ENCODE peak calls at places on chromosomes 6 and 20, in five cellular contexts. C, L, O, I and J are unnamed samples.
A peak's percentile ranks its signal among the peaks of the same experiment; 100 is the strongest.

GRCh38 chr6:117600008-117600743 is 2.1 kb downstream of the GOPC start:
- DNase-seq in C (no peak), L (no peak), O (no peak), I (no peak), J (no peak)

GRCh38 chr20:37777556-37777955 is 83.7 kb downstream of the CTNNBL1 start:
- DNase-seq in C (no peak), L (no peak), O (no peak), I (no peak), J (no peak)

GRCh38 chr20:5973172-5973571 is 22.7 kb downstream of the MCM8 start:
- DNase-seq in C (no peak), L (no peak), O (no peak), I (peak; percentile 27), J (peak; percentile 93)

GRCh38 chr6:3804981-3805380 is 44.2 kb upstream of the FAM50B start:
- DNase-seq in C (no peak), L (no peak), O (no peak), I (no peak), J (no peak)

GRCh38 chr6:5184878-5185277 is 75.9 kb downstream of the LYRM4 start:
- DNase-seq in C (no peak), L (no peak), O (no peak), I (no peak), J (no peak)

GRCh38 chr6:44386364-44386928 is 1.1 kb upstream of the CDC5L start:
- DNase-seq in C (no peak), L (no peak), O (no peak), I (no peak), J (no peak)

GRCh38 chr6:74632196-74632595 is 573.7 kb downstream of the COL12A1 start:
- DNase-seq in C (no peak), L (no peak), O (no peak), I (no peak), J (no peak)

GRCh38 chr6:108914235-108915022 is 66.2 kb downstream of the ARMC2 start:
- DNase-seq in C (no peak), L (no peak), O (no peak), I (no peak), J (no peak)

GRCh38 chr6:11036977-11037430 is 7.1 kb downstream of the ELOVL2 start:
- DNase-seq in C (no peak), L (no peak), O (no peak), I (no peak), J (no peak)

GRCh38 chr6:145506554-145506953 is 228.8 kb downstream of the EPM2A start:
- DNase-seq in C (no peak), L (no peak), O (no peak), I (no peak), J (no peak)

GRCh38 chr6:134590449-134590848 is 272.5 kb upstream of the SGK1 start:
- DNase-seq in C (peak; percentile 50), L (no peak), O (no peak), I (peak; percentile 57), J (no peak)

GRCh38 chr20:34403908-34404307 is 40.8 kb downstream of the ITCH start:
- DNase-seq in C (no peak), L (no peak), O (no peak), I (no peak), J (no peak)

GRCh38 chr20:37387519-37388269 is 41.8 kb downstream of the SRC start:
- DNase-seq in C (no peak), L (no peak), O (no peak), I (no peak), J (no peak)

GRCh38 chr20:50911030-50911429 is 20.2 kb downstream of the ADNP start:
- DNase-seq in C (peak; percentile 75), L (no peak), O (no peak), I (no peak), J (no peak)

GRCh38 chr6:19857139-19857538 is 20.0 kb downstream of the ID4 start:
- DNase-seq in C (no peak), L (no peak), O (no peak), I (no peak), J (no peak)

GRCh38 chr20:8161262-8162071 is 29.4 kb downstream of the PLCB1 start:
- DNase-seq in C (no peak), L (no peak), O (no peak), I (peak; percentile 28), J (no peak)

GRCh38 chr20:64069209-64069613 is 6.2 kb downstream of the TCEA2 start:
- DNase-seq in C (no peak), L (no peak), O (no peak), I (no peak), J (no peak)

GRCh38 chr6:122649701-122650100 is 39.5 kb downstream of the PKIB start:
- DNase-seq in C (no peak), L (no peak), O (no peak), I (no peak), J (no peak)